ENCODE peak calls at places on chromosomes 11 and 22, in five cellular contexts. One of them, this sample, is unnamed.

GRCh38 chr11:12826441-12826840 is 152.2 kb downstream of the TEAD1 start:
- DNase-seq in neural crest cell: no peak
- DNase-seq in T-cell: no peak
- DNase-seq in MM.1S: no peak
- DNase-seq in stimulated activated CD4-positive, alpha-beta T cell treated with anti-CD3 and anti-CD28 coated beads, Interleukin-2, amount 100 ng/mL, for 48 hours: no peak
- DNase-seq in this sample: no peak

GRCh38 chr11:120013325-120014250 is 124.3 kb downstream of the TRIM29 start:
- DNase-seq in neural crest cell: peak; percentile 50
- DNase-seq in T-cell: no peak
- DNase-seq in MM.1S: no peak
- DNase-seq in stimulated activated CD4-positive, alpha-beta T cell treated with anti-CD3 and anti-CD28 coated beads, Interleukin-2, amount 100 ng/mL, for 48 hours: peak; percentile 3
- DNase-seq in this sample: peak; percentile 5

GRCh38 chr11:75421035-75421602 is 11.9 kb downstream of the KLHL35 start:
- DNase-seq in neural crest cell: no peak
- DNase-seq in T-cell: no peak
- DNase-seq in MM.1S: no peak
- DNase-seq in stimulated activated CD4-positive, alpha-beta T cell treated with anti-CD3 and anti-CD28 coated beads, Interleukin-2, amount 100 ng/mL, for 48 hours: no peak
- DNase-seq in this sample: no peak

GRCh38 chr11:34223907-34224306 is 118.5 kb downstream of the NAT10 start:
- DNase-seq in neural crest cell: no peak
- DNase-seq in T-cell: no peak
- DNase-seq in MM.1S: no peak
- DNase-seq in stimulated activated CD4-positive, alpha-beta T cell treated with anti-CD3 and anti-CD28 coated beads, Interleukin-2, amount 100 ng/mL, for 48 hours: no peak
- DNase-seq in this sample: no peak

GRCh38 chr11:10483584-10483983 is 28.5 kb downstream of the AMPD3 start:
- DNase-seq in neural crest cell: no peak
- DNase-seq in T-cell: no peak
- DNase-seq in MM.1S: no peak
- DNase-seq in stimulated activated CD4-positive, alpha-beta T cell treated with anti-CD3 and anti-CD28 coated beads, Interleukin-2, amount 100 ng/mL, for 48 hours: no peak
- DNase-seq in this sample: no peak

GRCh38 chr22:27075028-27075678 is 417.8 kb downstream of the MIAT start:
- DNase-seq in neural crest cell: no peak
- DNase-seq in T-cell: no peak
- DNase-seq in MM.1S: peak; percentile 22
- DNase-seq in stimulated activated CD4-positive, alpha-beta T cell treated with anti-CD3 and anti-CD28 coated beads, Interleukin-2, amount 100 ng/mL, for 48 hours: no peak
- DNase-seq in this sample: peak; percentile 9

GRCh38 chr11:43989162-43989961 is 46.9 kb downstream of the C11orf96 start:
- DNase-seq in neural crest cell: peak; percentile 13
- DNase-seq in T-cell: no peak
- DNase-seq in MM.1S: no peak
- DNase-seq in stimulated activated CD4-positive, alpha-beta T cell treated with anti-CD3 and anti-CD28 coated beads, Interleukin-2, amount 100 ng/mL, for 48 hours: no peak
- DNase-seq in this sample: no peak

GRCh38 chr11:124868322-124869274 is 3.4 kb downstream of the ROBO3 start:
- DNase-seq in neural crest cell: no peak
- DNase-seq in T-cell: no peak
- DNase-seq in MM.1S: no peak
- DNase-seq in stimulated activated CD4-positive, alpha-beta T cell treated with anti-CD3 and anti-CD28 coated beads, Interleukin-2, amount 100 ng/mL, for 48 hours: no peak
- DNase-seq in this sample: no peak

GRCh38 chr22:36085476-36086169 is 57.0 kb upstream of the RBFOX2 start:
- DNase-seq in neural crest cell: no peak
- DNase-seq in T-cell: no peak
- DNase-seq in MM.1S: no peak
- DNase-seq in stimulated activated CD4-positive, alpha-beta T cell treated with anti-CD3 and anti-CD28 coated beads, Interleukin-2, amount 100 ng/mL, for 48 hours: no peak
- DNase-seq in this sample: no peak

GRCh38 chr22:30701872-30702271 is 7.2 kb downstream of the OSBP2 start:
- DNase-seq in neural crest cell: no peak
- DNase-seq in T-cell: no peak
- DNase-seq in MM.1S: no peak
- DNase-seq in stimulated activated CD4-positive, alpha-beta T cell treated with anti-CD3 and anti-CD28 coated beads, Interleukin-2, amount 100 ng/mL, for 48 hours: no peak
- DNase-seq in this sample: no peak

GRCh38 chr11:86802601-86803051 is 2.3 kb downstream of the PRSS23 start:
- DNase-seq in neural crest cell: no peak
- DNase-seq in T-cell: no peak
- DNase-seq in MM.1S: peak; percentile 56
- DNase-seq in stimulated activated CD4-positive, alpha-beta T cell treated with anti-CD3 and anti-CD28 coated beads, Interleukin-2, amount 100 ng/mL, for 48 hours: no peak
- DNase-seq in this sample: peak; percentile 5

GRCh38 chr11:60116996-60117790 is 28.7 kb downstream of the MS4A2 start:
- DNase-seq in neural crest cell: no peak
- DNase-seq in T-cell: no peak
- DNase-seq in MM.1S: no peak
- DNase-seq in stimulated activated CD4-positive, alpha-beta T cell treated with anti-CD3 and anti-CD28 coated beads, Interleukin-2, amount 100 ng/mL, for 48 hours: no peak
- DNase-seq in this sample: no peak

GRCh38 chr11:14578551-14578956 is 58.4 kb upstream of the PSMA1 start:
- DNase-seq in neural crest cell: no peak
- DNase-seq in T-cell: peak; percentile 78
- DNase-seq in MM.1S: peak; percentile 95
- DNase-seq in stimulated activated CD4-positive, alpha-beta T cell treated with anti-CD3 and anti-CD28 coated beads, Interleukin-2, amount 100 ng/mL, for 48 hours: peak; percentile 22
- DNase-seq in this sample: peak; percentile 80

GRCh38 chr22:38569181-38569971 is 607 bp downstream of the DMC1 start:
- DNase-seq in neural crest cell: no peak
- DNase-seq in T-cell: no peak
- DNase-seq in MM.1S: no peak
- DNase-seq in stimulated activated CD4-positive, alpha-beta T cell treated with anti-CD3 and anti-CD28 coated beads, Interleukin-2, amount 100 ng/mL, for 48 hours: no peak
- DNase-seq in this sample: peak; percentile 84

GRCh38 chr11:93216511-93217121 is 18.8 kb upstream of the SLC36A4 start:
- DNase-seq in neural crest cell: no peak
- DNase-seq in T-cell: no peak
- DNase-seq in MM.1S: no peak
- DNase-seq in stimulated activated CD4-positive, alpha-beta T cell treated with anti-CD3 and anti-CD28 coated beads, Interleukin-2, amount 100 ng/mL, for 48 hours: no peak
- DNase-seq in this sample: peak; percentile 21

GRCh38 chr11:126153999-126154398 is 57.5 kb downstream of the RPUSD4 start:
- DNase-seq in neural crest cell: no peak
- DNase-seq in T-cell: no peak
- DNase-seq in MM.1S: no peak
- DNase-seq in stimulated activated CD4-positive, alpha-beta T cell treated with anti-CD3 and anti-CD28 coated beads, Interleukin-2, amount 100 ng/mL, for 48 hours: no peak
- DNase-seq in this sample: no peak

GRCh38 chr11:134756811-134757540 is 344.9 kb upstream of the B3GAT1 start:
- DNase-seq in neural crest cell: no peak
- DNase-seq in T-cell: no peak
- DNase-seq in MM.1S: no peak
- DNase-seq in stimulated activated CD4-positive, alpha-beta T cell treated with anti-CD3 and anti-CD28 coated beads, Interleukin-2, amount 100 ng/mL, for 48 hours: no peak
- DNase-seq in this sample: no peak

GRCh38 chr11:95647355-95647754 is 142.2 kb downstream of the FAM76B start:
- DNase-seq in neural crest cell: no peak
- DNase-seq in T-cell: no peak
- DNase-seq in MM.1S: no peak
- DNase-seq in stimulated activated CD4-positive, alpha-beta T cell treated with anti-CD3 and anti-CD28 coated beads, Interleukin-2, amount 100 ng/mL, for 48 hours: no peak
- DNase-seq in this sample: no peak

GRCh38 chr11:125627236-125627910 is 2.4 kb downstream of the CHEK1 start:
- DNase-seq in neural crest cell: no peak
- DNase-seq in T-cell: no peak
- DNase-seq in MM.1S: no peak
- DNase-seq in stimulated activated CD4-positive, alpha-beta T cell treated with anti-CD3 and anti-CD28 coated beads, Interleukin-2, amount 100 ng/mL, for 48 hours: no peak
- DNase-seq in this sample: no peak

GRCh38 chr22:21862386-21863242 is 4.8 kb downstream of the MAPK1 start:
- DNase-seq in neural crest cell: no peak
- DNase-seq in T-cell: no peak
- DNase-seq in MM.1S: no peak
- DNase-seq in stimulated activated CD4-positive, alpha-beta T cell treated with anti-CD3 and anti-CD28 coated beads, Interleukin-2, amount 100 ng/mL, for 48 hours: no peak
- DNase-seq in this sample: no peak

GRCh38 chr22:35839811-35840739 is 122.4 kb downstream of the APOL5 start:
- DNase-seq in neural crest cell: peak; percentile 64
- DNase-seq in T-cell: no peak
- DNase-seq in MM.1S: peak; percentile 79
- DNase-seq in stimulated activated CD4-positive, alpha-beta T cell treated with anti-CD3 and anti-CD28 coated beads, Interleukin-2, amount 100 ng/mL, for 48 hours: no peak
- DNase-seq in this sample: peak; percentile 74

GRCh38 chr11:114040706-114041211 is 18.8 kb upstream of the ZBTB16 start:
- DNase-seq in neural crest cell: no peak
- DNase-seq in T-cell: no peak
- DNase-seq in MM.1S: no peak
- DNase-seq in stimulated activated CD4-positive, alpha-beta T cell treated with anti-CD3 and anti-CD28 coated beads, Interleukin-2, amount 100 ng/mL, for 48 hours: no peak
- DNase-seq in this sample: no peak

GRCh38 chr11:103528046-103528445 is 418.8 kb downstream of the DYNC2H1 start:
- DNase-seq in neural crest cell: no peak
- DNase-seq in T-cell: no peak
- DNase-seq in MM.1S: no peak
- DNase-seq in stimulated activated CD4-positive, alpha-beta T cell treated with anti-CD3 and anti-CD28 coated beads, Interleukin-2, amount 100 ng/mL, for 48 hours: no peak
- DNase-seq in this sample: no peak

GRCh38 chr11:8928981-8929615 is 3.6 kb downstream of the C11orf16 start:
- DNase-seq in neural crest cell: no peak
- DNase-seq in T-cell: no peak
- DNase-seq in MM.1S: no peak
- DNase-seq in stimulated activated CD4-positive, alpha-beta T cell treated with anti-CD3 and anti-CD28 coated beads, Interleukin-2, amount 100 ng/mL, for 48 hours: no peak
- DNase-seq in this sample: no peak

GRCh38 chr11:97398246-97398645 is 1008.4 kb downstream of the JRKL start:
- DNase-seq in neural crest cell: no peak
- DNase-seq in T-cell: no peak
- DNase-seq in MM.1S: no peak
- DNase-seq in stimulated activated CD4-positive, alpha-beta T cell treated with anti-CD3 and anti-CD28 coated beads, Interleukin-2, amount 100 ng/mL, for 48 hours: no peak
- DNase-seq in this sample: no peak

GRCh38 chr22:50601669-50602337 is 1.2 kb downstream of the MAPK8IP2 start:
- DNase-seq in neural crest cell: no peak
- DNase-seq in T-cell: no peak
- DNase-seq in MM.1S: no peak
- DNase-seq in stimulated activated CD4-positive, alpha-beta T cell treated with anti-CD3 and anti-CD28 coated beads, Interleukin-2, amount 100 ng/mL, for 48 hours: no peak
- DNase-seq in this sample: no peak